ENCODE peak calls at places on chromosomes 2 and 18, in eight cellular contexts. Q is fibroblast of pulmonary artery; D is ovary; A is aorta; I is CD8-positive, alpha-beta T cell; T is GM23338; R is effector memory CD4-positive, alpha-beta T cell; S is IMR-90. H is an unnamed sample.

GRCh38 chr2:9160732-9161131 is 45.9 kb upstream of the ASAP2 start:
- DNase-seq in T (peak; percentile 65), S (no peak), I (no peak), D (no peak), A (no peak), R (no peak), Q (no peak), H (no peak)

GRCh38 chr2:241115361-241115760 is 13.3 kb upstream of the MTERF4 start:
- DNase-seq in S (no peak), R (no peak), D (no peak), A (no peak), I (no peak), Q (no peak), T (no peak), H (no peak)

GRCh38 chr18:6755107-6755506 is 25.6 kb downstream of the ARHGAP28 start:
- DNase-seq in Q (no peak), T (no peak), S (peak; percentile 61), A (no peak), R (no peak), D (no peak), I (no peak), H (no peak)

GRCh38 chr2:86223682-86224560 is 24.7 kb downstream of the MRPL35 start:
- DNase-seq in Q (peak; percentile 53), R (no peak), D (no peak), A (no peak), I (no peak), T (no peak), S (peak; percentile 59), H (no peak)

GRCh38 chr2:26786207-26787023 is 559 bp downstream of the CENPA start:
- DNase-seq in A (peak; percentile 82), S (no peak), T (no peak), D (no peak), R (no peak), Q (no peak), I (no peak), H (no peak)

GRCh38 chr18:54130631-54131030 is 93.8 kb downstream of the MBD2 start:
- DNase-seq in Q (no peak), R (no peak), T (peak; percentile 21), D (no peak), I (no peak), S (no peak), A (no peak), H (no peak)

GRCh38 chr2:60886962-60887361 is 5.6 kb downstream of the REL start:
- DNase-seq in T (no peak), I (no peak), A (no peak), D (no peak), Q (peak; percentile 31), S (no peak), R (no peak), H (no peak)

GRCh38 chr2:42044939-42045338 is 2.9 kb upstream of the PKDCC start:
- DNase-seq in T (no peak), A (no peak), D (no peak), R (no peak), S (no peak), I (no peak), Q (no peak), H (no peak)

GRCh38 chr2:63862802-63863201 is 21.1 kb downstream of the UGP2 start:
- DNase-seq in T (no peak), D (no peak), R (no peak), I (no peak), S (peak; percentile 48), A (no peak), Q (peak; percentile 29), H (no peak)

GRCh38 chr2:236010920-236011685 is 157.1 kb downstream of the GBX2 start:
- DNase-seq in T (no peak), A (no peak), I (no peak), S (no peak), D (no peak), Q (no peak), R (no peak), H (no peak)

GRCh38 chr2:85728883-85729824 is 24.6 kb upstream of the ATOH8 start:
- DNase-seq in Q (peak; percentile 89), R (peak; percentile 50), S (peak; percentile 72), I (peak; percentile 82), D (peak; percentile 94), T (peak; percentile 91), A (peak; percentile 97), H (peak; percentile 95)

GRCh38 chr18:3970929-3971328 is 484.2 kb downstream of the DLGAP1 start:
- DNase-seq in T (peak; percentile 64), D (no peak), R (no peak), A (no peak), I (no peak), S (no peak), Q (no peak), H (no peak)

DNA sequence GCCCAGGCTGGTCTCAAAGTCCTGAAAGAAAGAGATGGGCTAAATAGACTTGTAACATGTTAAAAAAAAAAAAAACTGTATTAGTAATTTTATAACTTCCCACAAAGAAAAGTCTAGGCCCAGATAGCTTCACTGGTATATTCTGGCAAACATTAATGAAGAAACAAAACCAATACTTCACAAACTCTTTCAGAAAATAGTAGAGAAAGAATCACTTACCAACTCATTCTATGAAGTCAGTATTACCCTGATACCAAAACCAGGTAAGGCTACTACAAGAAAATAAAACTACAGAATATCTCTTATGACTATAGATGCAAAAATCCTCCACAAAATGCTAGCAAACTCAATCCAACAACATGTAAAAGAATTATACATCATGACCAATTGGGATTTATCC is 59.9 kb upstream of the ODC1 start:
- DNase-seq in D (no peak), T (no peak), I (no peak), R (no peak), A (no peak), S (no peak), Q (no peak), H (no peak)
- H3K4me3 ChIP-seq in D (no peak overlapping the region), T (no peak overlapping the region), I (no peak overlapping the region), R (no peak overlapping the region), A (no peak overlapping the region), S (no peak overlapping the region), Q (no peak overlapping the region), H (no peak overlapping the region)

DNA sequence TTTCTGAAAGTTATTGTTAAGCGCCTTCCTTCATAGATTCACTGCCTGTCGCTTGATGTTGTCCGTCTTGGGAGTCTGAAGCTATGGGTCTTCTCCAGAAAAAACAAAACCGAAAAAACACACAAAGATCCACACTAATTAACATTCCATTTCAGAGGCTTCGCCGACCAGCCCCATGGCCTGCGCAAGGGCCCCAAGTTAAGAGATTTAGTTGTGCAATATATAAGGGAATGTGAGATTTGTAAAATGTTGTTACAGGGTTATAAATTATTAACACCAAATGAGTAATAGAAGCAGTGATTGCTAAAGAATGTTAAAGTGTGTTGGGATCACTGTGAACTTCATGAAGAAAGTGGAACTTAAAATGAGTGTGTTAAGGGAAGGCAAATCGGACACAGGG is 827 bp downstream of the CFAP221 start:
- DNase-seq in T (no peak), D (no peak), A (no peak), Q (no peak), R (no peak), I (no peak), S (no peak), H (no peak)
- H3K4me3 ChIP-seq in T (peak overlapping the region; percentile 94), D (no peak overlapping the region), A (no peak overlapping the region), Q (no peak overlapping the region), R (no peak overlapping the region), I (no peak overlapping the region), S (no peak overlapping the region), H (peak overlapping the region; percentile 67)

GRCh38 chr2:223722226-223722625 is 115.2 kb downstream of the AP1S3 start:
- DNase-seq in A (no peak), I (no peak), T (no peak), D (no peak), S (no peak), Q (no peak), R (no peak), H (no peak)

GRCh38 chr2:223725494-223725893 is 111.9 kb downstream of the AP1S3 start:
- DNase-seq in T (peak; percentile 85), R (no peak), I (no peak), D (peak; percentile 83), Q (peak; percentile 99), S (peak; percentile 99), A (peak; percentile 95), H (no peak)

GRCh38 chr2:223724831-223725230 is 112.6 kb downstream of the AP1S3 start:
- DNase-seq in D (no peak), A (no peak), Q (peak; percentile 37), R (no peak), I (no peak), T (no peak), S (peak; percentile 48), H (no peak)

GRCh38 chr2:223723954-223724411 is 113.4 kb downstream of the AP1S3 start:
- DNase-seq in A (no peak), I (no peak), Q (no peak), R (no peak), S (no peak), D (no peak), T (peak; percentile 53), H (no peak)

GRCh38 chr2:223725986-223726970 is 111.1 kb downstream of the AP1S3 start:
- DNase-seq in T (no peak), S (no peak), R (no peak), A (no peak), I (no peak), D (no peak), Q (no peak), H (no peak)
- H3K4me3 ChIP-seq in T (no peak overlapping the region), S (no peak overlapping the region), R (no peak overlapping the region), A (no peak overlapping the region), I (no peak overlapping the region), D (no peak overlapping the region), Q (no peak overlapping the region), H (no peak overlapping the region)

GRCh38 chr2:21042708-21042957 is 1.2 kb downstream of the APOB start:
- DNase-seq in Q (no peak), T (no peak), A (no peak), S (no peak), D (no peak), I (no peak), R (no peak), H (no peak)

GRCh38 chr2:21041462-21041861 is 2.4 kb downstream of the APOB start:
- DNase-seq in D (no peak), A (no peak), I (no peak), S (no peak), R (no peak), Q (no peak), T (no peak), H (no peak)

GRCh38 chr2:21042958-21043743 is 722 bp downstream of the APOB start:
- DNase-seq in Q (peak; percentile 63), D (peak; percentile 84), T (peak; percentile 87), I (peak; percentile 68), A (peak; percentile 90), R (peak; percentile 24), S (peak; percentile 31), H (peak; percentile 86)

GRCh38 chr2:21040468-21041377 is 3.1 kb downstream of the APOB start:
- DNase-seq in S (no peak), A (no peak), I (no peak), D (no peak), R (no peak), Q (no peak), T (no peak), H (no peak)

DNA sequence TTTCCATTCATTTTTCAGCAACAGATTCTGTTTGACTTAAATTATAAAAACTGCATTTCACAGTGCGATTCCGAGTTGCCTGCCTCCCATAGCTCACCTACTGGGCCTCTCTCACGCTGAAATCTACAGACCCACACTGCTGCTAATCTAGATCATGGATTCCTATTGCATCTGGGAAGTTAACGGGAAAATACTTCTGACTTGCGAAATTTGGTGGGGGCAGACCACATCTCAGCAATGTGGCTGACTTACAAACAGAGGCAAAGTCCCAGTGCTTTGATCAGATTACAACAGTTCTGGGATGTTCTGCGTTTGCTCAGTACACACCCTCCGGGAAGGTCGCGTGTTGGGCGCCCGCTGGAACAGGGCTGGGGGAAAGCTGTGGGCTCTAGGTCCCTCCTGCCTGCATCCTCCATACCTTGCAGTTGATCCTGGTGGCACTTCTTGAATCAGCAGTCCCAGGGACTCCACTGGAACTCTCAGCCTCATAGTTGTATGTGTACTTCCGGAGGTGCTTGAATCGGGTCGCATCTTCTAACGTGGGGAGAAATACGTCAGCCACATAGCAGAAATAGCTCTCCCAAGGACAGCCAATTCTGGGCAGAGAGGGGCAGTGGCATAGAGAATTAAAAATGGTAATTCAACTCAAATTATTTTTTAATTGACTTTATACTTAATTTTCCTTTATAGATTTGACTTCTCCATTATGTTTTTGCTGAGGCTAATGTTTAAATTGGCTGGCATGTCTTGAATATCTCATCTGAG is 1.7 kb downstream of the APOB start:
- DNase-seq in I (no peak), T (peak; percentile 5), Q (peak; percentile 13), S (no peak), R (no peak), A (no peak), D (no peak), H (no peak)
- H3K4me3 ChIP-seq in I (no peak overlapping the region), T (no peak overlapping the region), Q (no peak overlapping the region), S (no peak overlapping the region), R (no peak overlapping the region), A (no peak overlapping the region), D (no peak overlapping the region), H (no peak overlapping the region)

H was measured in upper lobe of left lung.